ENCODE peak calls at places on chromosome 22, in five cellular contexts. D is GM23248, J is neuronal stem cell, B is hepatocyte, Q is IMR-90. P is an unnamed sample.

GRCh38 chr22:32926600-32926999 is 125.1 kb downstream of the TIMP3 start:
- DNase-seq in J (no peak), D (peak), Q (peak), B (peak), P (peak)

GRCh38 chr22:47310601-47311000 is 548.2 kb downstream of the TBC1D22A start:
- DNase-seq in Q (peak), B (no peak), J (no peak), D (peak), P (no peak)

GRCh38 chr22:35686298-35686697 is 31.4 kb upstream of the APOL5 start:
- DNase-seq in Q (no peak), D (no peak), J (no peak), B (no peak), P (no peak)

GRCh38 chr22:39396156-39396796 is 3.3 kb upstream of the TAB1 start:
- DNase-seq in D (no peak), Q (peak), B (no peak), J (no peak), P (no peak)

GRCh38 chr22:23774922-23775436 is 2.3 kb downstream of the MMP11 start:
- DNase-seq in D (peak), J (no peak), B (peak), Q (peak), P (peak)

GRCh38 chr22:23688571-23688970 is 2.2 kb upstream of the RGL4 start:
- DNase-seq in Q (no peak), B (no peak), D (no peak), J (no peak), P (no peak)

GRCh38 chr22:38755155-38755910 is 465 bp downstream of the SUN2 start:
- DNase-seq in B (peak), J (peak), D (peak), Q (peak), P (peak)

GRCh38 chr22:42937164-42937854 is 77.6 kb downstream of the PACSIN2 start:
- DNase-seq in D (peak), Q (peak), B (peak), J (no peak), P (no peak)

GRCh38 chr22:44797181-44797720 is 44.9 kb downstream of the ARHGAP8 start:
- DNase-seq in Q (no peak), B (no peak), D (no peak), J (no peak), P (no peak)

GRCh38 chr22:20980523-20980922 is 1.6 kb upstream of the LZTR1 start:
- DNase-seq in Q (no peak), D (no peak), J (no peak), B (no peak), P (no peak)
- H3K4me2 ChIP-seq in Q (no peak), D (no peak), J (no peak), B (no peak), P (peak)

DNA sequence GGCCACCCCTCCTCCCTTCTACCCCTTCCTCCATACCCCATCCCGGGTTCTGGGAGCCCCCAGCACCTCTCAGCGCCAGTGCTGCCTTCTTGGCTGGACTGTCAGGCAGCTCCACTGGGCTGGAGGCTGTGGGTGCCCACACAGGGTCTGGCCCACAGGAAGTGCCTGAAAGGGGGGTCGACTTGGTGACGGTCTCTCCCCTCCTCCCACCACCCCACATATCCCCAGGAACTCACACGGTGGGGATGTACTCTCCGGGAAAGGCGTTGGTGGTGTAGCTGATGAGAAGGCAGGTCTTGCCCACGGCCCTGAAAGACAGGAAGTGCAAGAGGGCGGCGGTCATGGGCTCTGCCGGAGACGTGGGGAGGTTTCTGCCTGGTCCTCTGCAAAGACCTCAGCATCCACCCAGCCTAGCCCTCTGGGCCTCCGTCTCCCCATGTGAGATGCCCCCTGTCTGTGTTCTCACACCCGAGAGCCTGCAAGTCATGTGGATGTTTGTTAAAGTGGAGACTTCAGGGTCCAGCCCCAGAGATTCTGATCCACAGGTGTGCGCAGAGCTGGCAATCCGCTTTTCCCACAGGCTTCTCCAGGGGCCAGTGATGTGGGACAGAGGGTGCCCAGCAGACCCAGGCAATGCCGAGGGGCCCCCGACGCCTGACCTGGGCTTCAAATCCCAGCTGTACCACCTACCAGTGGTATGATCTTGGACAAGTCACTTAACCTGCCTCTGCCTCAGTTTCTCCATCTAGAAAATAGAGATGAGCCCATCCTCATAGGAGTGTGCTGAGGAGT is 2.5 kb downstream of the RAC2 start:
- DNase-seq in B (no peak), D (no peak), Q (no peak), J (no peak), P (peak)
- H3K4me2 ChIP-seq in B (no peak), D (no peak), Q (no peak), J (no peak), P (peak)

GRCh38 chr22:49660794-49661781 is 166.6 kb downstream of the BRD1 start:
- DNase-seq in D (no peak), Q (no peak), J (no peak), B (no peak), P (peak)
- H3K4me2 ChIP-seq in D (no peak), Q (no peak), J (no peak), B (no peak), P (peak)

GRCh38 chr22:21641795-21642583 is at the start of gene SDF2L1:
- DNase-seq in J (peak), Q (peak), B (peak), D (peak), P (peak)

GRCh38 chr22:21641417-21641794 is 696 bp upstream of the SDF2L1 start:
- DNase-seq in J (no peak), D (peak), B (peak), Q (peak), P (no peak)

GRCh38 chr22:21636629-21637218 is 4.2 kb downstream of the CCDC116 start:
- DNase-seq in B (no peak), Q (no peak), J (no peak), D (no peak), P (no peak)

GRCh38 chr22:21640810-21641209 is 1.3 kb upstream of the SDF2L1 start:
- DNase-seq in B (no peak), Q (no peak), J (no peak), D (no peak), P (no peak)

GRCh38 chr22:21639359-21639758 is 2.7 kb upstream of the SDF2L1 start:
- DNase-seq in D (no peak), J (no peak), Q (no peak), B (no peak), P (no peak)
- H3K4me2 ChIP-seq in D (no peak), J (no peak), Q (no peak), B (no peak), P (no peak)

GRCh38 chr22:20397498-20397897 is 3.5 kb downstream of the ZNF74 start:
- DNase-seq in J (no peak), B (no peak), Q (no peak), D (no peak), P (no peak)
- H3K4me2 ChIP-seq in J (no peak), B (no peak), Q (no peak), D (no peak), P (no peak)

GRCh38 chr22:46055176-46055850 is 78.4 kb upstream of the WNT7B start:
- DNase-seq in J (no peak), Q (no peak), B (no peak), D (peak), P (no peak)

GRCh38 chr22:46055851-46056168 is 78.8 kb upstream of the WNT7B start:
- DNase-seq in B (no peak), D (no peak), Q (no peak), J (no peak), P (no peak)

GRCh38 chr22:46053563-46054090 is 76.7 kb upstream of the WNT7B start:
- DNase-seq in J (no peak), B (no peak), D (peak), Q (peak), P (peak)

GRCh38 chr22:46054091-46054877 is 77.3 kb upstream of the WNT7B start:
- DNase-seq in B (no peak), D (peak), J (no peak), Q (peak), P (peak)

DNA sequence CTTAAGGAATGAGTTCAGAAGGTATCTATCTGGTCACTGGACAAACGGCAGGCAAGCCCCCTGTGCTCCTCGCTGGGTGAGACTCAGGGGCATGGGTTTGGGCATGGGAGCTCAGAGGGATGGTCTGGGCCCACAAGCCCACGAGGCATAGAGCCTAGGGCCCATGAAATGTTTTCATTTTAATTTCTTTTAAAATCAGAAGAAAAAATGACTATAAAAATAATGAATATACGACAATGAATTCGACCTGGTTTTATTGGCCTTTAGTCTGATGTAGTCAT is 77.9 kb upstream of the WNT7B start:
- DNase-seq in B (no peak), Q (no peak), D (no peak), J (no peak), P (peak)
- H3K4me2 ChIP-seq in B (no peak), Q (peak), D (peak), J (no peak), P (peak)

GRCh38 chr22:19730141-19730661 is 6.9 kb downstream of the GP1BB start:
- DNase-seq in J (no peak), D (no peak), B (no peak), Q (no peak), P (no peak)
- H3K4me2 ChIP-seq in J (no peak), D (no peak), B (peak), Q (no peak), P (peak)

DNA sequence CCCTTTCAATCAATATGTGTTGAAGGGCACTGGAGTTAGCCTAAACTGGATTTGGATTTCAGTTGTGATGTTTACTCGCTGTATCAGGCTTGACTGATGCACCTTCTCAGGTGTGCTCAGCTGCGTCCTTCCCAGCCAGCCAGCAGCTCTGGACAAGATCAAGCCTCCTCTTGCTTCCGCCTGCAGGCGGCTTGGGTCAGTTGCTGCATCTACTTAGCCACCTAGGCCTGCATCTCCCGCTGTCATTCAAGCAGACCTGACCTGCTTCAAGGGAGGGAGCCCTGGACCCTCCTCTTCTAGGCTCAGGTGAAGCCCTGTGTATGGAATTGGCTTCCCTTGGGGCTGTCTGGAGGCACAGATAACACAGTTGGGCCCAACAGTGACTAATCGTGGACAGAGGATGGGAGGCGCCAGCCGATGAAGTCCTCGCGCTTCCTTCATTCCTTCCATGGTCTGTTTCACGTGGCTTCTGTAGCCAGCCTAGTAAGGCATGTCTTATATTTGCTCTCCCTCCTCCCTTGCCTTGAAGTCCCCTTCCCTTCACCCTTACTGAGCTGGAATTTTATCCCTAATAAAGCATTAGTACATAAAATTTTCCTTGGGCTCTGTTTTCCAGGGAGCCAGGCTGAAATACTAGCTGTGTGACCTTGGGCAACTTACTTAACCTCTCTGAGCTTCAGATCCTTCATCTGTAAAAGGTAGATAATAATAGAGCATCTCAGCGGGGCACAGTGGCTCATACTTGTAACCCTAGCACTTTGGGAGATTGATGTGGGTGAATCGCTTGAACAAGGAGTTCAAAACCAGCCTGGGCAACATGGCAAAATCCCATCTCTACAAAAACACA is 2.1 kb upstream of the LHFPL7 start:
- DNase-seq in D (peak), B (no peak), Q (no peak), J (no peak), P (no peak)
- H3K4me2 ChIP-seq in D (no peak), B (no peak), Q (no peak), J (no peak), P (no peak)

P was measured in Karpas-422.